ENCODE peak calls at places on chromosome 22, in eight cellular contexts. M, Q, Z, A, W, R, S and Y are unnamed samples.
A peak's percentile ranks its signal among the peaks of the same experiment; 100 is the strongest.

GRCh38 chr22:48561676-48562075 is 1266.0 kb downstream of the BRD1 start:
- DNase-seq in M (no peak), Q (no peak), Z (no peak), A (no peak), W (no peak), R (no peak), S (no peak), Y (no peak)

GRCh38 chr22:46370584-46371373 is 35.3 kb downstream of the TRMU start:
- DNase-seq in M (peak; percentile 57), Q (no peak), Z (no peak), A (no peak), W (no peak), R (no peak), S (no peak), Y (no peak)

GRCh38 chr22:41982886-41983285 is 13.6 kb downstream of the SEPTIN3 start:
- DNase-seq in M (no peak), Q (no peak), Z (no peak), A (no peak), W (no peak), R (no peak), S (no peak), Y (no peak)

GRCh38 chr22:29670615-29671014 is 49.2 kb upstream of the CABP7 start:
- DNase-seq in M (no peak), Q (no peak), Z (no peak), A (no peak), W (no peak), R (no peak), S (no peak), Y (no peak)

GRCh38 chr22:23313791-23314567 is 133.7 kb downstream of the BCR start:
- DNase-seq in M (no peak), Q (no peak), Z (no peak), A (no peak), W (no peak), R (no peak), S (no peak), Y (no peak)

GRCh38 chr22:46027219-46028068 is 50.5 kb upstream of the WNT7B start:
- DNase-seq in M (no peak), Q (no peak), Z (no peak), A (peak; percentile 85), W (no peak), R (no peak), S (no peak), Y (no peak)

GRCh38 chr22:27241430-27242110 is 560.0 kb downstream of the MN1 start:
- DNase-seq in M (no peak), Q (no peak), Z (no peak), A (peak; percentile 66), W (no peak), R (no peak), S (peak; percentile 83), Y (no peak)

GRCh38 chr22:36301851-36302250 is 48.9 kb downstream of the APOL1 start:
- DNase-seq in M (no peak), Q (no peak), Z (no peak), A (no peak), W (no peak), R (no peak), S (no peak), Y (no peak)

GRCh38 chr22:39148727-39149535 is 3.5 kb downstream of the CBX7 start:
- DNase-seq in M (peak; percentile 77), Q (no peak), Z (peak; percentile 73), A (peak; percentile 73), W (peak; percentile 82), R (peak; percentile 39), S (no peak), Y (no peak)

GRCh38 chr22:46028069-46028991 is 51.4 kb upstream of the WNT7B start:
- DNase-seq in M (no peak), Q (no peak), Z (no peak), A (peak; percentile 39), W (no peak), R (no peak), S (no peak), Y (no peak)

GRCh38 chr22:40196628-40197027 is 18.9 kb downstream of the TNRC6B start:
- DNase-seq in M (peak; percentile 43), Q (no peak), Z (no peak), A (no peak), W (peak; percentile 52), R (no peak), S (peak; percentile 81), Y (no peak)

GRCh38 chr22:42440728-42441127 is 8.5 kb upstream of the NFAM1 start:
- DNase-seq in M (no peak), Q (no peak), Z (no peak), A (no peak), W (no peak), R (no peak), S (no peak), Y (no peak)

GRCh38 chr22:40107756-40108437 is 69.8 kb upstream of the TNRC6B start:
- DNase-seq in M (peak; percentile 30), Q (no peak), Z (no peak), A (no peak), W (peak; percentile 43), R (peak; percentile 16), S (peak; percentile 47), Y (no peak)

GRCh38 chr22:36921309-36922096 is 8.1 kb downstream of the CSF2RB start:
- DNase-seq in M (no peak), Q (no peak), Z (peak; percentile 46), A (no peak), W (no peak), R (no peak), S (no peak), Y (no peak)

GRCh38 chr22:44330727-44331660 is 18.2 kb upstream of the SHISAL1 start:
- DNase-seq in M (no peak), Q (peak; percentile 43), Z (no peak), A (no peak), W (no peak), R (no peak), S (no peak), Y (no peak)